ENCODE peak calls at places on chromosomes 6 and 20, in nine cellular contexts. T is CD8-positive, alpha-beta memory T cell; D is germinal center; W is stromal cell of bone marrow; L is NCI-H1930; Q is mesothelial cell of epicardium; E is astrocyte of the spinal cord; G is IMR-90; P is brain microvascular endothelial cell. C is an unnamed sample.

GRCh38 chr6:131581523-131581922 is 8.5 kb downstream of the ARG1 start:
- DNase-seq in L (no peak), E (no peak), P (no peak), D (no peak), T (no peak), Q (no peak), G (no peak), W (no peak), C (no peak)

GRCh38 chr6:55636406-55637102 is 57.6 kb upstream of the HMGCLL1 start:
- DNase-seq in W (peak), G (peak), T (no peak), Q (no peak), L (no peak), D (no peak), P (peak), E (peak), C (no peak)

GRCh38 chr20:917416-917815 is 1.3 kb upstream of the ANGPT4 start:
- DNase-seq in L (no peak), G (no peak), E (no peak), Q (no peak), W (no peak), T (no peak), P (no peak), D (no peak), C (no peak)

GRCh38 chr20:10463622-10464021 is 28.5 kb downstream of the SLX4IP start:
- DNase-seq in T (no peak), W (no peak), E (no peak), L (no peak), Q (no peak), D (no peak), G (no peak), P (no peak), C (no peak)

GRCh38 chr20:46689082-46689753 is at the start of gene TP53RK:
- DNase-seq in L (peak), W (peak), P (peak), D (peak), E (peak), Q (peak), T (peak), G (peak), C (peak)

GRCh38 chr6:12163744-12164507 is 126.2 kb upstream of the EDN1 start:
- DNase-seq in G (no peak), Q (no peak), D (no peak), E (no peak), L (no peak), P (no peak), W (no peak), T (no peak), C (no peak)

GRCh38 chr20:51660741-51661608 is 107.2 kb downstream of the ATP9A start:
- DNase-seq in T (no peak), G (peak), L (no peak), W (peak), Q (no peak), D (no peak), E (peak), P (peak), C (peak)

GRCh38 chr6:34553750-34554149 is 2.4 kb downstream of the SPDEF start:
- DNase-seq in W (no peak), D (no peak), L (no peak), G (no peak), E (no peak), T (no peak), P (no peak), Q (no peak), C (no peak)

GRCh38 chr6:46935687-46936086 is 13.9 kb upstream of the ADGRF5 start:
- DNase-seq in G (no peak), D (no peak), L (no peak), P (no peak), Q (no peak), E (no peak), W (no peak), T (no peak), C (no peak)

C was measured in GM04503.